ENCODE peak calls at places on chromosomes 4 and X, in seven cellular contexts. L, M, E, J, K, I and Z are unnamed samples.

GRCh38 chrX:35339796-35340195 is 397.2 kb downstream of the FAM47B start:
- DNase-seq in L (no peak), M (no peak), E (no peak), J (no peak), K (no peak), I (no peak), Z (no peak)

GRCh38 chr4:62953752-62954151 is 1455.5 kb downstream of the TECRL start:
- DNase-seq in L (no peak), M (no peak), E (no peak), J (peak), K (no peak), I (no peak), Z (no peak)

GRCh38 chr4:53937918-53938317 is 126.5 kb downstream of the CHIC2 start:
- DNase-seq in L (no peak), M (no peak), E (no peak), J (no peak), K (no peak), I (no peak), Z (no peak)

GRCh38 chr4:78542373-78542772 is 9.2 kb upstream of the ANXA3 start:
- DNase-seq in L (no peak), M (no peak), E (peak), J (no peak), K (no peak), I (no peak), Z (no peak)

GRCh38 chr4:139633661-139634060 is 32.0 kb upstream of the MGST2 start:
- DNase-seq in L (peak), M (no peak), E (no peak), J (peak), K (no peak), I (no peak), Z (peak)

GRCh38 chr4:26782830-26783202 is 77.8 kb upstream of the STIM2 start:
- DNase-seq in L (no peak), M (no peak), E (no peak), J (no peak), K (no peak), I (no peak), Z (no peak)

GRCh38 chr4:113548303-113548702 is 213.2 kb downstream of the CAMK2D start:
- DNase-seq in L (no peak), M (no peak), E (no peak), J (no peak), K (no peak), I (no peak), Z (peak)

GRCh38 chrX:53251307-53251706 is 26.3 kb upstream of the KDM5C start:
- DNase-seq in L (no peak), M (no peak), E (peak), J (no peak), K (no peak), I (no peak), Z (peak)

GRCh38 chrX:47234583-47234982 is 1.8 kb downstream of the USP11 start:
- DNase-seq in L (no peak), M (no peak), E (no peak), J (no peak), K (no peak), I (no peak), Z (no peak)

GRCh38 chr4:37594095-37594494 is 92.1 kb downstream of the RELL1 start:
- DNase-seq in L (no peak), M (no peak), E (no peak), J (peak), K (no peak), I (no peak), Z (no peak)

GRCh38 chrX:110163488-110163887 is 154.4 kb downstream of the AMMECR1 start:
- DNase-seq in L (peak), M (no peak), E (no peak), J (no peak), K (no peak), I (no peak), Z (peak)

GRCh38 chr4:110087116-110087708 is 111.2 kb downstream of the ELOVL6 start:
- DNase-seq in L (peak), M (no peak), E (peak), J (no peak), K (no peak), I (peak), Z (peak)

GRCh38 chr4:3070709-3071500 is 3.4 kb downstream of the HTT-AS start:
- DNase-seq in L (no peak), M (no peak), E (no peak), J (no peak), K (no peak), I (no peak), Z (no peak)

GRCh38 chr4:74631338-74631737 is 163.0 kb downstream of the BTC start:
- DNase-seq in L (no peak), M (no peak), E (no peak), J (no peak), K (no peak), I (no peak), Z (no peak)

GRCh38 chrX:16462912-16463311 is 187.0 kb upstream of the S100G start:
- DNase-seq in L (no peak), M (peak), E (peak), J (no peak), K (no peak), I (no peak), Z (no peak)